ENCODE peak calls at places on chromosome 12, in six cellular contexts. L is GM23248, T is endodermal cell, J is DND-41, D is PC-3, W is mesenchymal stem cell. V is an unnamed sample. For H3K4me1, the result is how much of the 10 kb centered on the place peaks cover.

GRCh38 chr12:107277850-107278249 is 184.5 kb upstream of the CRY1 start:
- DNase-seq in L (peak), T (no peak), J (no peak), W (no peak), D (peak), V (peak)

GRCh38 chr12:34603382-34604035 is 581.2 kb downstream of the ALG10 start:
- DNase-seq in L (no peak), J (no peak), W (no peak), T (no peak), D (no peak), V (no peak)

GRCh38 chr12:127389923-127390322 is 877.0 kb upstream of the TMEM132C start:
- DNase-seq in W (peak), J (peak), D (peak), T (peak), L (peak), V (peak)

GRCh38 chr12:101992091-101992490 is 69.7 kb downstream of the WASHC3 start:
- DNase-seq in L (peak), D (no peak), T (no peak), J (no peak), W (no peak), V (peak)

GRCh38 chr12:131102493-131102931 is 148.8 kb downstream of the ADGRD1 start:
- DNase-seq in W (no peak), J (no peak), L (no peak), T (peak), D (no peak), V (no peak)

GRCh38 chr12:94832780-94833760 is 170.4 kb downstream of the NDUFA12 start:
- DNase-seq in J (no peak), L (peak), D (peak), T (peak), W (peak), V (peak)

GRCh38 chr12:52280796-52281560 is 6.5 kb downstream of the KRT86 start:
- DNase-seq in L (peak), D (peak), J (no peak), T (peak), W (peak), V (peak)

GRCh38 chr12:38465020-38465419 is 148.4 kb downstream of the ALG10B start:
- DNase-seq in W (no peak), D (no peak), J (no peak), L (no peak), T (no peak), V (no peak)

GRCh38 chr12:25716842-25717241 is 163.8 kb upstream of the LMNTD1 start:
- DNase-seq in L (peak), J (no peak), D (peak), T (no peak), W (no peak), V (no peak)

GRCh38 chr12:51864701-51865469 is 16.4 kb upstream of the FIGNL2 start:
- DNase-seq in J (no peak), L (no peak), T (no peak), W (no peak), D (no peak), V (no peak)

GRCh38 chr12:111991946-111992345 is 21.0 kb downstream of the TMEM116 start:
- DNase-seq in W (peak), L (no peak), D (no peak), T (no peak), J (no peak), V (no peak)

GRCh38 chr12:15858348-15858747 is 23.8 kb upstream of the STRAP start:
- DNase-seq in D (no peak), T (peak), W (no peak), J (no peak), L (no peak), V (no peak)

GRCh38 chr12:128850400-128850799 is 2.9 kb upstream of the GLT1D1 start:
- DNase-seq in L (no peak), D (no peak), W (no peak), J (no peak), T (no peak), V (no peak)

GRCh38 chr12:30811966-30812365 is 57.2 kb upstream of the CAPRIN2 start:
- DNase-seq in T (peak), J (no peak), L (no peak), D (no peak), W (no peak), V (no peak)

GRCh38 chr12:68880660-68881325 is 52.2 kb downstream of the CPM start:
- DNase-seq in T (no peak), J (no peak), L (no peak), W (no peak), D (peak), V (no peak)

GRCh38 chr12:14450479-14450878 is 85.0 kb downstream of the ATF7IP start:
- DNase-seq in T (no peak), W (no peak), J (no peak), L (no peak), D (no peak), V (no peak)

GRCh38 chr12:57983858-57984505 is 42.6 kb downstream of the ATP23 start:
- DNase-seq in J (no peak), T (no peak), W (no peak), L (no peak), D (peak), V (no peak)

GRCh38 chr12:106582661-106583577 is at the start of gene RFX4:
- DNase-seq in T (peak), W (peak), J (no peak), D (no peak), L (no peak), V (peak)

GRCh38 chr12:78115889-78116288 is 285.2 kb downstream of the NAV3 start:
- DNase-seq in J (no peak), L (no peak), D (no peak), T (no peak), W (no peak), V (no peak)

GRCh38 chr12:5442251-5443006 is 10.5 kb downstream of the NTF3 start:
- DNase-seq in J (peak), D (peak), T (peak), W (peak), L (peak), V (peak)

GRCh38 chr12:95700316-95700785 is 90.2 kb downstream of the NTN4 start:
- DNase-seq in L (peak), W (peak), J (no peak), T (no peak), D (peak), V (peak)

GRCh38 chr12:68326720-68327119 is 5.4 kb downstream of the MDM1 start:
- DNase-seq in J (no peak), T (no peak), D (no peak), L (no peak), W (no peak), V (no peak)

GRCh38 chr12:623172-623864 is 39.9 kb downstream of the NINJ2 start:
- DNase-seq in J (no peak), T (peak), L (no peak), W (no peak), D (no peak), V (no peak)

GRCh38 chr12:57761391-57761998 is 5.4 kb downstream of the CYP27B1 start:
- DNase-seq in D (no peak), W (no peak), J (no peak), T (no peak), L (no peak), V (no peak)

GRCh38 chr12:7001921-7002591 is 16.2 kb downstream of the LPCAT3 start:
- DNase-seq in W (no peak), J (no peak), L (no peak), T (no peak), D (no peak), V (no peak)
- H3K9ac ChIP-seq in W (no peak), J (no peak), L (no peak), T (no peak), D (no peak), V (no peak)

DNA sequence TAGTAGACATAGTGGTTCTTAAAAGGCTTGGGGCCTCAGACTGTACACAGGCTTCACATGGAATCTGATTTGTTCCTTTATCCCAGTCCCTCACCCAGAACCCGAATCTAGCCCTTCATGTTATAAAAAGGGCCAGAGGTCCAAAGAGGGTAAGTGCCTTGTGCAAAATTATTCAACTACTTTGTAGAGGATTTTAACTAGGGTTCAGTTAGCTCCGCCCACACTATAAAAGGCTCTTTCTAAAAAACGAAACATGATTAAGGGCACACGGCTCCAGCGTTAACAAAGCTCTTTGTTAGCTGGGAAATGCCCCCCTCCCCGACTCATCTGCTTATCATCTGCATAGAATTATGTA is 3.2 kb upstream of the SOCS2 start:
- DNase-seq in L (no peak), T (no peak), J (no peak), D (no peak), W (peak), V (no peak)
- H3K4me3 ChIP-seq in L (peak), T (peak), J (peak), D (peak), W (no peak), V (peak)

GRCh38 chr12:12979731-12980259 is 20.3 kb downstream of the HEBP1 start:
- DNase-seq in W (peak), L (peak), J (no peak), T (no peak), D (peak), V (peak)

GRCh38 chr12:12979151-12979550 is 20.9 kb downstream of the HEBP1 start:
- DNase-seq in D (no peak), T (no peak), W (peak), J (no peak), L (peak), V (peak)

GRCh38 chr12:12975322-12976077 is 23.5 kb upstream of the GPRC5D start:
- DNase-seq in L (peak), T (peak), J (no peak), D (peak), W (peak), V (peak)

GRCh38 chr12:12976366-12976765 is 23.7 kb downstream of the HEBP1 start:
- DNase-seq in J (no peak), W (peak), T (no peak), D (peak), L (peak), V (peak)

DNA sequence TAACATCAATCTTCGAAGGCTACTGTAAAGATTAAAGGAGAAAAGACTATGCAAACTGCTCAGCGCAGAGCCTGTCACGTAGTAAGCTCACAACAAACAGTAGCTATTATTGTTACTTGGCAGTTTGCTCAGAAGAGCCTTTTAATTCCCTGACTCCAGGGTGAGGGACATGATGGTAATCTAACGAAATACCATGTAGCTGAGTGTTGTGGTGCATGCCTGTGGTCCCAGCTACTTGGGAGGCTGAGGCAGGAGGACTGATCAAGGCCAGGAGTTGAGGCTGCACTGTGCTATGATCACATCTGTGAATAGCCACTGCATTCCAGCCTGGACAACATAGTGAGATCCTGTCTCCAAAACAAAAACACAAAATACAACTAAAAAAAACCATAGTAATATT is 22.8 kb downstream of the HEBP1 start:
- DNase-seq in W (no peak), J (no peak), D (no peak), T (no peak), L (no peak), V (no peak)
- H3K4me1 ChIP-seq in W (under half), J (under half), D (under half), T (under half), L (under half), V (under half)

DNA sequence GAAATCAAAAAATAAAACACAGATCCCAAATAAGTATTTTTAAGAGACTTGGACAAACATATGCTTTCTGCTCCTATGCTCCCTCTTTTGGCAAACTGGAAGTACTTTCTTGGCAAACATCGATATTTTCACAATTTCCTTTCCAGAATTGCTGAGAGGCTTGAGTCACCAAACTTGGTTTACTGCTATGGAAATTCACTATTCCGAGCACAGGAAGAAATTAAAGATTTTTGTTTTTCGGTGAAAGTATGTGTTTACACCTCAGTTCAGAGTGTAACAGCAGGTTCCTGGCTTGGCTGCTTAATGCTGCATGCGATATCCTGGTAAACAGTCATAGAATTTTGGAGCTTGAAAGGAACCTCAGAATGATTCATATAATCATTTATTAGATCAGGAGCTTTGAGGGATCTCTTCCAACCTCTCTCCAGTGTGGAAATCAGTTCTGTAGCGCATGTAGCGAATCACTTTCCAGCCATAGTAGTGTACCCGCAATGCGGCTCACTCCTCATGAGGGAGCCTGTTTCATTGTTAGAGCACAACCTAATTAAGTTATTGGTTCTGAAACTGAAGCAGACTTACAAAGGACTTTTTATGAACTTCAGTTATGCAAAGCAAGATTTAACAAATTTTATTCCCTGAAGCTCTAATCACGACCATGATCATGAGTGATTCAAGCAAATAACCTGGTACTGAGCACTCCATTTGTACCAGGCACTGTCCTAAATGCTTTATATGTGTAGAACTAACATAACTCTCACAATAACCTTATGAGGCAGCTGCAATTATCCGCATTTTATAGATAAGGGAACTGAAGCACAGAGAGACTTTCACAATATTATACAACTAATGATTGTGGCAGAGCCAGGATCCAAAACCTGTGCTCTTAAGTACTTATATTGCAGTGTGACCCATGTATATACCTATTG is 56.4 kb upstream of the ATP2A2 start:
- DNase-seq in W (peak), T (no peak), L (peak), J (no peak), D (peak), V (peak)
- H3K9ac ChIP-seq in W (peak), T (peak), L (peak), J (no peak), D (peak), V (peak)

GRCh38 chr12:87305481-87305880 is 723.7 kb downstream of the C12orf50 start:
- DNase-seq in L (no peak), D (no peak), J (no peak), T (no peak), W (no peak), V (peak)
- H3K4me3 ChIP-seq in L (no peak), D (no peak), J (no peak), T (no peak), W (no peak), V (no peak)

DNA sequence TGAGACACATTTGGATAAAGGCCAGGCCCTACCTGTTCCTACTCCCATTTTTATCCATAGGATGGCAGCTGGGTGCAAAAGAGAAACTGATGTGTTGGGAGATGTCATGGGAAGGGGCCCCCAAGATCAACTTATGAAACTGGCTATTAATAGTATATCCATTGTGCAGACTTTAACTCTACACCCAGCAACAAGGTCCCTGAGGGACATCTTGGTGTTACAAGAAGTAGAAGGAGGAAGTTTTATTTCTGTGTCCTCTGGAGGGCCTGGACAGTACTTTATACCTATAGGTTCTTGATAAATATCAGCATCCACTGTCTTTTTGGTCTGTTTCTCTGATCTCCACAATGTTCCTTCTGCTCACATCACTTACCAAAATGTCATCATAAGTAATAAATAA is 84.6 kb downstream of the BTG1 start:
- DNase-seq in D (no peak), L (no peak), T (no peak), W (no peak), J (no peak), V (no peak)
- H3K4me1 ChIP-seq in D (under half), L (under half), T (under half), W (under half), J (under half), V (under half)

GRCh38 chr12:122870867-122871664 is 24.9 kb downstream of the VPS37B start:
- DNase-seq in J (no peak), W (peak), L (peak), D (no peak), T (peak), V (peak)
- H3K9ac ChIP-seq in J (no peak), W (peak), L (peak), D (no peak), T (peak), V (peak)

GRCh38 chr12:81079280-81080076 is 1.6 kb downstream of the ACSS3 start:
- DNase-seq in L (peak), T (no peak), W (no peak), D (no peak), J (no peak), V (no peak)

GRCh38 chr12:81078469-81079196 is 754 bp downstream of the ACSS3 start:
- DNase-seq in L (peak), J (no peak), T (peak), D (no peak), W (peak), V (peak)

GRCh38 chr12:81077329-81077685 is 572 bp upstream of the ACSS3 start:
- DNase-seq in T (peak), D (no peak), L (no peak), J (no peak), W (peak), V (peak)

GRCh38 chr12:81075539-81075938 is 2.3 kb upstream of the ACSS3 start:
- DNase-seq in J (no peak), L (no peak), D (no peak), W (no peak), T (no peak), V (no peak)

GRCh38 chr12:81077686-81078441 is at the start of gene ACSS3:
- DNase-seq in J (no peak), D (no peak), T (peak), L (peak), W (peak), V (peak)
- H3K4me3 ChIP-seq in J (no peak), D (no peak), T (peak), L (peak), W (peak), V (peak)

V was measured in adipocyte.